ENCODE peak calls at places on chromosome 2, in five cellular contexts. A is BJ, B is NCI-H460, M is IMR-90, C is foreskin fibroblast. G is an unnamed sample.

GRCh38 chr2:240326886-240327285 is 108.6 kb upstream of the GPC1 start:
- DNase-seq in C (no peak), M (no peak), A (no peak), B (no peak), G (no peak)

GRCh38 chr2:240465268-240465764 is 29.9 kb downstream of the GPC1 start:
- DNase-seq in B (no peak), A (no peak), C (no peak), M (no peak), G (peak; percentile 73)

GRCh38 chr2:157413342-157414035 is 30.4 kb downstream of the CYTIP start:
- DNase-seq in M (no peak), C (no peak), A (no peak), B (no peak), G (no peak)

GRCh38 chr2:164014068-164014577 is 278.3 kb upstream of the FIGN start:
- DNase-seq in C (no peak), M (no peak), B (no peak), A (no peak), G (peak; percentile 18)

GRCh38 chr2:237699870-237700582 is 72.6 kb downstream of the LRRFIP1 start:
- DNase-seq in B (no peak), A (no peak), M (no peak), C (no peak), G (no peak)

GRCh38 chr2:67808112-67808511 is 254.7 kb downstream of the C1D start:
- DNase-seq in A (no peak), B (no peak), C (no peak), M (no peak), G (no peak)

GRCh38 chr2:169824373-169825333 is at the start of gene METTL5:
- DNase-seq in A (no peak), B (peak; percentile 80), C (peak; percentile 81), M (peak; percentile 70), G (peak; percentile 95)

GRCh38 chr2:130353291-130354134 is 2.3 kb upstream of the PTPN18 start:
- DNase-seq in C (no peak), M (no peak), B (no peak), A (no peak), G (no peak)

GRCh38 chr2:72137498-72138010 is 10.1 kb downstream of the CYP26B1 start:
- DNase-seq in A (no peak), M (peak; percentile 18), B (peak; percentile 70), C (no peak), G (peak; percentile 99)

GRCh38 chr2:235530735-235531134 is 36.9 kb downstream of the AGAP1 start:
- DNase-seq in A (no peak), B (no peak), C (no peak), M (no peak), G (no peak)

GRCh38 chr2:177355874-177356273 is 36.7 kb upstream of the AGPS start:
- DNase-seq in A (no peak), B (no peak), C (no peak), M (no peak), G (no peak)

GRCh38 chr2:213214209-213214608 is 62.8 kb upstream of the IKZF2 start:
- DNase-seq in M (no peak), B (no peak), A (no peak), C (no peak), G (no peak)

GRCh38 chr2:215530191-215530968 is 94.5 kb upstream of the FN1 start:
- DNase-seq in A (no peak), M (peak; percentile 73), C (peak; percentile 57), B (no peak), G (no peak)

GRCh38 chr2:36889782-36890181 is 76.6 kb downstream of the STRN start:
- DNase-seq in A (peak; percentile 74), M (peak; percentile 99), C (peak; percentile 94), B (peak; percentile 51), G (peak; percentile 91)

GRCh38 chr2:55111570-55112228 is 61.4 kb upstream of the RTN4 start:
- DNase-seq in M (peak; percentile 96), B (peak; percentile 80), A (peak; percentile 80), C (peak; percentile 94), G (no peak)

GRCh38 chr2:95287806-95288205 is 9.3 kb upstream of the KCNIP3 start:
- DNase-seq in B (no peak), C (no peak), A (no peak), M (no peak), G (no peak)

GRCh38 chr2:96866586-96866985 is 3.3 kb downstream of the SEMA4C start:
- DNase-seq in M (no peak), C (no peak), A (no peak), B (no peak), G (peak; percentile 87)

GRCh38 chr2:102147935-102148334 is 5.4 kb downstream of the IL1R1 start:
- DNase-seq in A (no peak), B (no peak), C (no peak), M (peak; percentile 34), G (no peak)

GRCh38 chr2:47655563-47655880 is 127.4 kb upstream of the MSH6 start:
- DNase-seq in C (no peak), M (no peak), A (no peak), B (no peak), G (no peak)

G was measured in osteoblast.